ENCODE peak calls at places on chromosome 20, in eight cellular contexts. U is nephron progenitor cell, N is spleen, C is RWPE2, X is endothelial cell, H is H9, A is cardiac fibroblast, D is A549. K is an unnamed sample.

GRCh38 chr20:49268600-49269365 is 9.1 kb downstream of the ZNFX1 start:
- DNase-seq in U (no peak), N (no peak), C (no peak), X (no peak), H (no peak), A (peak), D (no peak), K (no peak)

GRCh38 chr20:34115232-34115631 is 3.2 kb upstream of the EIF2S2 start:
- DNase-seq in U (no peak), N (no peak), C (no peak), X (no peak), H (no peak), A (no peak), D (no peak), K (no peak)

GRCh38 chr20:48716086-48716485 is 111.7 kb downstream of the PREX1 start:
- DNase-seq in U (no peak), N (peak), C (peak), X (no peak), H (no peak), A (no peak), D (no peak), K (peak)

GRCh38 chr20:62977613-62978558 is 25.4 kb downstream of the SLC17A9 start:
- DNase-seq in U (no peak), N (peak), C (no peak), X (no peak), H (no peak), A (no peak), D (peak), K (peak)

GRCh38 chr20:2163757-2164156 is 62.1 kb downstream of the STK35 start:
- DNase-seq in U (no peak), N (peak), C (no peak), X (no peak), H (no peak), A (no peak), D (no peak), K (no peak)

GRCh38 chr20:11350126-11351005 is 567.3 kb upstream of the BTBD3 start:
- DNase-seq in U (no peak), N (no peak), C (peak), X (no peak), H (no peak), A (peak), D (no peak), K (no peak)

GRCh38 chr20:39190666-39191570 is 228.8 kb downstream of the DHX35 start:
- DNase-seq in U (no peak), N (no peak), C (no peak), X (no peak), H (no peak), A (peak), D (peak), K (no peak)

GRCh38 chr20:50913976-50914375 is 17.3 kb downstream of the ADNP start:
- DNase-seq in U (no peak), N (no peak), C (no peak), X (no peak), H (no peak), A (peak), D (no peak), K (peak)

GRCh38 chr20:57167971-57168693 is 98.3 kb downstream of the BMP7 start:
- DNase-seq in U (peak), N (peak), C (no peak), X (no peak), H (no peak), A (no peak), D (no peak), K (no peak)

GRCh38 chr20:31593221-31594001 is 11.7 kb upstream of the ID1 start:
- DNase-seq in U (no peak), N (no peak), C (peak), X (no peak), H (peak), A (peak), D (peak), K (peak)

GRCh38 chr20:38092260-38092857 is 58.8 kb downstream of the RPRD1B start:
- DNase-seq in U (no peak), N (no peak), C (no peak), X (no peak), H (no peak), A (peak), D (no peak), K (no peak)

GRCh38 chr20:25224941-25225340 is 22.9 kb upstream of the PYGB start:
- DNase-seq in U (no peak), N (peak), C (no peak), X (no peak), H (no peak), A (no peak), D (no peak), K (no peak)

GRCh38 chr20:32281711-32282110 is 4.3 kb downstream of the KIF3B start:
- DNase-seq in U (no peak), N (no peak), C (peak), X (no peak), H (no peak), A (no peak), D (no peak), K (peak)

GRCh38 chr20:34452281-34452982 is 63.8 kb upstream of the DYNLRB1 start:
- DNase-seq in U (no peak), N (no peak), C (no peak), X (no peak), H (no peak), A (no peak), D (no peak), K (no peak)

DNA sequence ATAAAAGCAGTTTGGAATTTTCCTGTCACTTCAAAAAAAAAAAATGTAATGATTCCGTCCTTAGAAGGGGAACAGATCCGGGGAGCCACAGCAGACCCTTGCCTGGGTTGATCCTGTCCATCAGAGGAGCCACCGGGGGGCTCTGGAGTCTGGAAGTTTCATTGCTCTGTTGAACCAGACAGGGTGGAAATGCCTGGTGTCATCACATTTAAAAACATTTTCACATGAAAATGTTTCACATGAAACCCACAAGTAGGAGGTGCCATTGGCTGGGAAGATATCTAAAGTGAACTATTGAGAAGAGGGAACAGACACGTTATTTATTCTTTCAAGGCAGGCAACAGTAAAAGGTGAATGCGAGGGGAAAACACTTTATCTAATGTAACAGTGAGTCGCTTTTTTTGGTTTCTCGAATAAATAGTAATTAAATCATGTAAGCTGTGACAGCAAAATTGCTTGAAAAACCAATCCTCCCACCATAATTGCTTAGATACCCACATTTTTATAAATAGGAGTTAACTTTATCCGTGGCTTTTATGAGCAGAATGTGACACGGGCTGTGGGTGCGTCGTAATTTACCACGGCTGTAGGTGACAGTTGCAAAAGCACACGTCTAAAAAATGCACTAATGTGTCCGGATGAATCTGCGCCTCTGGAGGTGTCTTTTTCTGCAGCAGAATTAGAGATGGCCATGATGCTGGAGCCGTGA is 323.4 kb downstream of the TAF4 start:
- DNase-seq in U (no peak), N (no peak), C (peak), X (no peak), H (no peak), A (no peak), D (no peak), K (no peak)
- TF ChIP-seq CTCF in U (no peak), N (no peak), C (no peak), X (no peak), H (peak), A (no peak), D (no peak), K (no peak)

GRCh38 chr20:4763776-4764525 is 42.2 kb downstream of the PRND start:
- DNase-seq in U (no peak), N (no peak), C (no peak), X (no peak), H (no peak), A (no peak), D (no peak), K (no peak)
- TF ChIP-seq CTCF in U (no peak), N (no peak), C (no peak), X (no peak), H (no peak), A (no peak), D (no peak), K (no peak)

DNA sequence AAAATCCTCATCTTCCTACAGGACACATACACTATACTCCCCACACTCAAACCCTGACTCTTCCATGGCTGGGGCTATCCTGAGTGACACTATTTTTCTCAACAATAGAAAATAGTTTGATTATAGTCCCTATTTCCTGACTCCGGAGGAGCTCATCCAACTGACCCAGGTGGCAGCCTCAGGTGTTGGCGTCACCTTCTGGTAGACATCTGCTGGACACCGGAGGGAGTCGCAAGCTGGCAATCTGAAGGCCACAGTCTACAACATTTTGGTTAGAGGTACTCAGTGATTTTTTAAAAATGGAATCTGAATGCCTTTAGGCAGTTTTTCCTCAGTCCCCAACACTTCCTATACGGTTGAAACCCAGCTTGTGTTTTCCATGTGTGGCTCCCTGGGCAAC is 32.2 kb upstream of the OCSTAMP start:
- DNase-seq in U (no peak), N (no peak), C (peak), X (no peak), H (no peak), A (no peak), D (no peak), K (no peak)
- TF ChIP-seq CTCF in U (no peak), N (no peak), C (no peak), X (no peak), H (peak), A (no peak), D (no peak), K (no peak)

DNA sequence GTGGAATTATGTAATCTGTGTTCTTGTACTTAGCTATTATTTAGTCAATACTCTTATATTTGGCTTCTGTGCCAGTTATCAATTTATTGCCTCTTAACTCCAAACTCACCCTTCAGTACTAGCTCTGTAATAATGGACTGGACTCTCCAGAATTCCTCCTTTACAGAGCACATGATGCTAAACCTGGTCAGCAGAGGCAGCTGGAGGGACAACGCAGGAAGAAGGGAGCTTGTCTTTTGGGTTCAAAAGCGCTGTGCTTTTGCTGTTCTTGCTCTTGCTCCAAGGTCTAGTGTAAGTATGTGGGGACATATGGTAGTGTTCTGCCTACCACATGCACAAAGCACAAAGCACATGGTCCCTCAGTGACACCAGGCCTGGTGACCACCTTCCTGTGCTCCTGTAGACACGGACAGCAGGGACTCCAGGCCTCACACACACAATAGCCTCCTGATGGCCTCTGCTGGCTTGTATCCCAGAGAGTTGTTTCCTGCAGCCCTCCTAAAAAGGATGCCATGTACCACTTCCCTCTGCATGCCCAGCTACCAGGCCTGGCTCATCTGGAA is 46.1 kb downstream of the CHD6 start:
- DNase-seq in U (no peak), N (no peak), C (no peak), X (no peak), H (no peak), A (no peak), D (no peak), K (no peak)
- TF ChIP-seq CTCF in U (no peak), N (no peak), C (peak), X (no peak), H (no peak), A (no peak), D (no peak), K (no peak)

GRCh38 chr20:47295921-47296426 is 60.5 kb downstream of the ZMYND8 start:
- DNase-seq in U (no peak), N (no peak), C (peak), X (no peak), H (no peak), A (peak), D (no peak), K (no peak)

GRCh38 chr20:47297746-47298145 is 58.8 kb downstream of the ZMYND8 start:
- DNase-seq in U (no peak), N (no peak), C (peak), X (no peak), H (no peak), A (no peak), D (no peak), K (no peak)

GRCh38 chr20:47298624-47299023 is 57.9 kb downstream of the ZMYND8 start:
- DNase-seq in U (no peak), N (no peak), C (peak), X (no peak), H (no peak), A (no peak), D (no peak), K (no peak)

GRCh38 chr20:47300071-47300470 is 56.4 kb downstream of the ZMYND8 start:
- DNase-seq in U (no peak), N (no peak), C (no peak), X (no peak), H (no peak), A (peak), D (no peak), K (no peak)

GRCh38 chr20:47296950-47297349 is 59.5 kb downstream of the ZMYND8 start:
- DNase-seq in U (no peak), N (no peak), C (peak), X (no peak), H (no peak), A (peak), D (no peak), K (peak)
- TF ChIP-seq CTCF in U (no peak), N (no peak), C (peak), X (no peak), H (peak), A (no peak), D (peak), K (no peak)

GRCh38 chr20:4453369-4453768 is 268.3 kb upstream of the PRND start:
- DNase-seq in U (no peak), N (no peak), C (no peak), X (no peak), H (no peak), A (no peak), D (no peak), K (no peak)

GRCh38 chr20:4455996-4456395 is 265.7 kb upstream of the PRND start:
- DNase-seq in U (no peak), N (no peak), C (no peak), X (no peak), H (no peak), A (no peak), D (no peak), K (no peak)

GRCh38 chr20:4455301-4455701 is 266.4 kb upstream of the PRND start:
- DNase-seq in U (no peak), N (no peak), C (no peak), X (no peak), H (no peak), A (no peak), D (no peak), K (no peak)

GRCh38 chr20:4459081-4459480 is 262.6 kb upstream of the PRND start:
- DNase-seq in U (no peak), N (no peak), C (no peak), X (no peak), H (no peak), A (no peak), D (no peak), K (no peak)

DNA sequence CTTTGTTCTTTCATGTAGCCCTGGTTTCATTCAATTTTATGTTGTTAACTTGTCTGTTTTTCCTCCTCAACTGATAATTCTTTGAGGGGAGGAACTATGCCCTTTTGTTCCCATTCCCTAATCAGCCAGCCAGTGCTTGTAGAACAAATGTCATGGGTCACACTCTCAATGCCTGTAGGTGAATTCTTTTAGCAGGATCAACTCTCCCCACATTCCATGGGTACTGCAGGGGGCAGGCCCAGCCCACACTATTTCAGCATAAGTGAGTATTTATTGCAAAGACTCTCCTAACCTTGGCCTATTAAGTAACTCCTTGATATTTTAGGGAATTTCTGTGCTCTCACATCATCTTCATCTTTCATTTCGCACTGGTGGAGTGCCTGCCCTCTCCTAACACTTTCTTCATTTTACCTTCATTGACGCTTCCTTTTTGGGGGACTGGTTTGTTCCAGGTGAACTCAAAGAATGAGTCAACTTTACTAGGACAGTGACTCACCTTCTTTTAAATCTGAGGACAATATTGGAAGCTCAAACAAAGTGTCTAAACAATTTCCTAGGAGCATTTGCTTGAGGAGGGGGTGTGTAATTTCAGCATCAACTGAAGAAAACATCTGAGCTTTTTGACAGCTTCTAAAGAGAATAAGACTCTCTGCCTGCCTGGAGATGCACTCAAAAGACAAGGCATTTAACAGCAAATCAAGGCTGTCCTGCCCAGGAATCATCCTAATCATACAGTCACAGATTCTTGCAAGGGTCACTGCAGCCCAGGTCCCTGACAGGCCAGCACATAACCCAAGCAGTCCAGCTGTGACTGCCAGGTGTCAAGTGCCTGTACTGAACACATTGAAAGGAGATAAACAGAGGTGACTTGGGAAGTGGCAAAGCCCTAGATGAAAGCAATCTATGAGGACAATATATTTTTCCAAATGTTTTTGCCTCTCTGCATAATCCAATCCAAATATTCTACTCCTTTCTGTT is 263.9 kb upstream of the PRND start:
- DNase-seq in U (no peak), N (no peak), C (no peak), X (no peak), H (no peak), A (no peak), D (no peak), K (no peak)
- TF ChIP-seq CTCF in U (no peak), N (no peak), C (peak), X (no peak), H (no peak), A (no peak), D (no peak), K (no peak)

GRCh38 chr20:55053389-55053788 is 578.0 kb downstream of the DOK5 start:
- DNase-seq in U (no peak), N (no peak), C (no peak), X (no peak), H (no peak), A (no peak), D (no peak), K (no peak)

GRCh38 chr20:55054443-55054842 is 579.0 kb downstream of the DOK5 start:
- DNase-seq in U (no peak), N (no peak), C (no peak), X (no peak), H (no peak), A (no peak), D (no peak), K (no peak)

GRCh38 chr20:55058938-55059337 is 583.5 kb downstream of the DOK5 start:
- DNase-seq in U (no peak), N (no peak), C (no peak), X (no peak), H (no peak), A (no peak), D (no peak), K (no peak)

GRCh38 chr20:55052464-55052863 is 577.1 kb downstream of the DOK5 start:
- DNase-seq in U (no peak), N (no peak), C (no peak), X (no peak), H (no peak), A (no peak), D (no peak), K (no peak)

GRCh38 chr20:55057779-55058415 is 582.5 kb downstream of the DOK5 start:
- DNase-seq in U (no peak), N (no peak), C (no peak), X (no peak), H (no peak), A (no peak), D (no peak), K (no peak)
- TF ChIP-seq CTCF in U (peak), N (no peak), C (peak), X (no peak), H (peak), A (no peak), D (no peak), K (no peak)

GRCh38 chr20:41750137-41750536 is 132.0 kb upstream of the CHD6 start:
- DNase-seq in U (no peak), N (no peak), C (no peak), X (no peak), H (no peak), A (no peak), D (no peak), K (no peak)

GRCh38 chr20:41748756-41749582 is 130.8 kb upstream of the CHD6 start:
- DNase-seq in U (no peak), N (no peak), C (no peak), X (no peak), H (no peak), A (no peak), D (no peak), K (no peak)

GRCh38 chr20:41747226-41747625 is 129.0 kb upstream of the CHD6 start:
- DNase-seq in U (no peak), N (no peak), C (no peak), X (no peak), H (no peak), A (no peak), D (no peak), K (no peak)

GRCh38 chr20:41748051-41748450 is 129.9 kb upstream of the CHD6 start:
- DNase-seq in U (no peak), N (no peak), C (no peak), X (no peak), H (no peak), A (no peak), D (no peak), K (no peak)

DNA sequence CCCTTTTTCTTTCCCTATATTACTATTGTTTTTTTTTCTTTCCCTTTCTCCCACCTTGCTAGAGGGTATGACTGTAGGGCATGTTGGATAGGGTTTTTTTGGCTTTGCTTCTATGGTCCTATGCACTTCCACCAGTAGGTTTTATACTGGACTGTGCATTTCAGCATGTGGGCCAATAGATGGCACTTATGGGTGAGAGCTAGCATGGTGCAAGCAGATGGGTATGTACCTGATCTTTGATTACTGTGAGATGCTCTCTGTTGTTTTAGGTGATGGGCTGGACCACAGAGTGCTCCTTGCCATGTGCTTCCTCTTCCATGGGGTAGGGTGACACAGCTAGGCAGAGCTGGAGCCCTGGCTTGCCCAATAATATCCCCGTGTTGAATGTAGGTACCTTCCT is 128.5 kb upstream of the CHD6 start:
- DNase-seq in U (no peak), N (no peak), C (no peak), X (no peak), H (no peak), A (no peak), D (no peak), K (no peak)
- TF ChIP-seq CTCF in U (no peak), N (no peak), C (peak), X (no peak), H (peak), A (no peak), D (no peak), K (no peak)